ENCODE peak calls at places on chromosomes 1 and 21, in four cellular contexts. R is AML-193, T is heart left ventricle, G is fibroblast of mammary gland. H is an unnamed sample.
A peak's percentile ranks its signal among the peaks of the same experiment; 100 is the strongest.

GRCh38 chr1:32242341-32242851 is 4.6 kb upstream of the FAM167B start:
- DNase-seq in R (peak; percentile 3), T (peak; percentile 68), G (no peak), H (no peak)

GRCh38 chr1:99645699-99646531 is at the start of gene PALMD:
- DNase-seq in R (no peak), T (peak; percentile 78), G (peak; percentile 23), H (peak; percentile 67)

GRCh38 chr1:187244623-187245022 is 415.9 kb downstream of the PLA2G4A start:
- DNase-seq in R (no peak), T (no peak), G (no peak), H (no peak)

GRCh38 chr1:102102276-102102780 is 105.6 kb upstream of the OLFM3 start:
- DNase-seq in R (no peak), T (no peak), G (no peak), H (no peak)

GRCh38 chr1:161200992-161201827 is 957 bp upstream of the NDUFS2 start:
- DNase-seq in R (peak; percentile 14), T (peak; percentile 76), G (peak; percentile 97), H (no peak)

GRCh38 chr1:119956306-119956705 is 60.0 kb upstream of the ADAM30 start:
- DNase-seq in R (no peak), T (no peak), G (no peak), H (no peak)

GRCh38 chr1:193417945-193418744 is 231.7 kb upstream of the B3GALT2 start:
- DNase-seq in R (peak; percentile 3), T (no peak), G (peak; percentile 44), H (no peak)

GRCh38 chr1:201894343-201895119 is 5.8 kb downstream of the SHISA4 start:
- DNase-seq in R (no peak), T (no peak), G (no peak), H (no peak)

GRCh38 chr1:176501596-176501995 is 38.6 kb downstream of the PAPPA2 start:
- DNase-seq in R (no peak), T (no peak), G (peak; percentile 62), H (no peak)

GRCh38 chr1:227927971-227928741 is 19.6 kb downstream of the WNT9A start:
- DNase-seq in R (no peak), T (no peak), G (no peak), H (no peak)

GRCh38 chr1:197011614-197012013 is 34.3 kb downstream of the CFHR5 start:
- DNase-seq in R (no peak), T (no peak), G (no peak), H (no peak)

GRCh38 chr1:24748191-24749121 is 3.2 kb downstream of the CLIC4 start:
- DNase-seq in R (no peak), T (no peak), G (no peak), H (no peak)

GRCh38 chr1:109438798-109439297 is 12.6 kb upstream of the PSMA5 start:
- DNase-seq in R (no peak), T (peak; percentile 30), G (peak; percentile 99), H (no peak)

GRCh38 chr1:201750934-201751333 is 78.0 kb upstream of the IPO9 start:
- DNase-seq in R (no peak), T (no peak), G (peak; percentile 57), H (no peak)

GRCh38 chr21:34642211-34643075 is 26.4 kb upstream of the CLIC6 start:
- DNase-seq in R (no peak), T (no peak), G (no peak), H (no peak)

GRCh38 chr21:35508389-35508888 is 459.3 kb upstream of the RUNX1 start:
- DNase-seq in R (peak; percentile 92), T (peak; percentile 74), G (peak; percentile 96), H (peak; percentile 80)

GRCh38 chr1:172742599-172743500 is 83.9 kb downstream of the FASLG start:
- DNase-seq in R (peak; percentile 6), T (no peak), G (peak; percentile 70), H (no peak)

GRCh38 chr1:55718758-55719671 is 503.9 kb upstream of the USP24 start:
- DNase-seq in R (no peak), T (peak; percentile 53), G (peak; percentile 100), H (peak; percentile 57)

GRCh38 chr1:224358288-224358687 is 1.6 kb downstream of the CNIH4 start:
- DNase-seq in R (no peak), T (no peak), G (no peak), H (peak; percentile 75)

GRCh38 chr1:232542633-232543032 is 87.3 kb downstream of the SIPA1L2 start:
- DNase-seq in R (no peak), T (no peak), G (no peak), H (no peak)

GRCh38 chr1:12501661-12502060 is 116.3 kb downstream of the DHRS3 start:
- DNase-seq in R (no peak), T (no peak), G (peak; percentile 86), H (no peak)

GRCh38 chr1:41833519-41834000 is 85.2 kb downstream of the HIVEP3 start:
- DNase-seq in R (no peak), T (no peak), G (no peak), H (no peak)

GRCh38 chr21:44436111-44436611 is 19.1 kb upstream of the LRRC3 start:
- DNase-seq in R (no peak), T (no peak), G (no peak), H (peak; percentile 49)

GRCh38 chr1:59139396-59139795 is 157.5 kb upstream of the FGGY start:
- DNase-seq in R (no peak), T (peak; percentile 72), G (no peak), H (no peak)

GRCh38 chr1:27306892-27307850 is 14.8 kb upstream of the TMEM222 start:
- DNase-seq in R (no peak), T (no peak), G (no peak), H (peak; percentile 46)

GRCh38 chr1:217437375-217437774 is 193.5 kb downstream of the GPATCH2 start:
- DNase-seq in R (no peak), T (no peak), G (no peak), H (no peak)

GRCh38 chr21:33290441-33290840 is 24.3 kb downstream of the IL10RB start:
- DNase-seq in R (no peak), T (no peak), G (no peak), H (no peak)

GRCh38 chr1:107991371-107992066 is 26.5 kb upstream of the VAV3 start:
- DNase-seq in R (no peak), T (no peak), G (peak; percentile 87), H (no peak)

GRCh38 chr1:205961970-205962820 is 18.9 kb upstream of the SLC26A9 start:
- DNase-seq in R (no peak), T (no peak), G (no peak), H (peak; percentile 88)

GRCh38 chr1:118100686-118101300 is 84.2 kb downstream of the SPAG17 start:
- DNase-seq in R (no peak), T (no peak), G (peak; percentile 40), H (no peak)

GRCh38 chr1:19209439-19209989 is 552 bp downstream of the UBR4 start:
- DNase-seq in R (peak; percentile 18), T (peak; percentile 37), G (peak; percentile 61), H (no peak)

GRCh38 chr1:230284891-230285290 is 141.2 kb downstream of the PGBD5 start:
- DNase-seq in R (no peak), T (no peak), G (no peak), H (peak; percentile 39)

GRCh38 chr1:201250326-201251011 is 32.8 kb upstream of the PKP1 start:
- DNase-seq in R (no peak), T (no peak), G (no peak), H (no peak)

GRCh38 chr1:97870574-97870973 is 50.3 kb downstream of the DPYD start:
- DNase-seq in R (no peak), T (no peak), G (no peak), H (no peak)

GRCh38 chr21:45142469-45142868 is 68.1 kb downstream of the ADARB1 start:
- DNase-seq in R (no peak), T (no peak), G (peak; percentile 81), H (peak; percentile 61)

GRCh38 chr1:111139234-111139955 is 498 bp downstream of the DRAM2 start:
- DNase-seq in R (peak; percentile 51), T (peak; percentile 39), G (peak; percentile 62), H (no peak)

H was measured in upper lobe of right lung.